ENCODE peak calls at places on chromosome 5, in four cellular contexts. I, C, Z and R are unnamed samples.

GRCh38 chr5:43007911-43008368 is 32.2 kb downstream of the ANXA2R start:
- DNase-seq in I (no peak), C (peak), Z (peak), R (no peak)

GRCh38 chr5:100690036-100690560 is 154.9 kb downstream of the FAM174A start:
- DNase-seq in I (no peak), C (peak), Z (no peak), R (no peak)

GRCh38 chr5:80181618-80182211 is 74.1 kb downstream of the SERINC5 start:
- DNase-seq in I (no peak), C (peak), Z (peak), R (no peak)

GRCh38 chr5:143057580-143057999 is 287.4 kb downstream of the ARHGAP26 start:
- DNase-seq in I (no peak), C (no peak), Z (peak), R (no peak)

GRCh38 chr5:144915452-144915851 is 744.8 kb downstream of the KCTD16 start:
- DNase-seq in I (no peak), C (no peak), Z (no peak), R (no peak)

GRCh38 chr5:10192309-10192708 is 57.4 kb downstream of the ATPSCKMT start:
- DNase-seq in I (no peak), C (peak), Z (peak), R (no peak)

GRCh38 chr5:172820046-172820767 is 13.8 kb upstream of the ERGIC1 start:
- DNase-seq in I (no peak), C (peak), Z (peak), R (no peak)

GRCh38 chr5:176901260-176902101 is 2.3 kb upstream of the HK3 start:
- DNase-seq in I (no peak), C (no peak), Z (no peak), R (no peak)

GRCh38 chr5:122311400-122311887 is 593 bp upstream of the SNCAIP start:
- DNase-seq in I (no peak), C (no peak), Z (peak), R (no peak)

GRCh38 chr5:69374911-69375446 is 5.4 kb downstream of the RAD17 start:
- DNase-seq in I (no peak), C (no peak), Z (no peak), R (no peak)